ENCODE peak calls at places on chromosomes 16 and 17, in ten cellular contexts. One of them, this sample, is unnamed.

GRCh38 chr16:57964157-57964700 is 6.7 kb downstream of the CNGB1 start:
- DNase-seq in nephron progenitor cell: no peak
- DNase-seq in Panc1: no peak
- DNase-seq in mammary epithelial cell: no peak
- DNase-seq in stimulated activated naive B cell treated with anti-CD40 and anti-IgM and Interleukin-4, amounts not matched to agents 10 μg/mL and 1 μg/mL and 100 μg/mL, for 72 hours: no peak
- DNase-seq in HCEC 1CT: no peak
- DNase-seq in substantia nigra: no peak
- DNase-seq in SHP77: no peak
- DNase-seq in WERI-Rb-1: no peak
- DNase-seq in T-cell: no peak
- DNase-seq in this sample: no peak

GRCh38 chr16:20901441-20902112 is 1.0 kb downstream of the LYRM1 start:
- DNase-seq in HCEC 1CT: peak; percentile 54
- DNase-seq in substantia nigra: peak; percentile 57
- DNase-seq in nephron progenitor cell: peak; percentile 12
- DNase-seq in WERI-Rb-1: peak; percentile 20
- DNase-seq in Panc1: no peak
- DNase-seq in T-cell: no peak
- DNase-seq in stimulated activated naive B cell treated with anti-CD40 and anti-IgM and Interleukin-4, amounts not matched to agents 10 μg/mL and 1 μg/mL and 100 μg/mL, for 72 hours: peak; percentile 52
- DNase-seq in SHP77: peak; percentile 3
- DNase-seq in mammary epithelial cell: peak; percentile 75
- DNase-seq in this sample: no peak

GRCh38 chr17:27257031-27257357 is 36.9 kb upstream of the WSB1 start:
- DNase-seq in mammary epithelial cell: no peak
- DNase-seq in T-cell: no peak
- DNase-seq in nephron progenitor cell: no peak
- DNase-seq in stimulated activated naive B cell treated with anti-CD40 and anti-IgM and Interleukin-4, amounts not matched to agents 10 μg/mL and 1 μg/mL and 100 μg/mL, for 72 hours: no peak
- DNase-seq in WERI-Rb-1: no peak
- DNase-seq in SHP77: no peak
- DNase-seq in Panc1: no peak
- DNase-seq in substantia nigra: no peak
- DNase-seq in HCEC 1CT: no peak
- DNase-seq in this sample: no peak

GRCh38 chr16:2867987-2868789 is 10.2 kb upstream of the PRSS22 start:
- DNase-seq in WERI-Rb-1: peak; percentile 93
- DNase-seq in HCEC 1CT: peak; percentile 84
- DNase-seq in substantia nigra: peak; percentile 93
- DNase-seq in mammary epithelial cell: peak; percentile 90
- DNase-seq in Panc1: peak; percentile 84
- DNase-seq in SHP77: peak; percentile 90
- DNase-seq in T-cell: peak; percentile 89
- DNase-seq in nephron progenitor cell: peak; percentile 97
- DNase-seq in stimulated activated naive B cell treated with anti-CD40 and anti-IgM and Interleukin-4, amounts not matched to agents 10 μg/mL and 1 μg/mL and 100 μg/mL, for 72 hours: peak; percentile 96
- DNase-seq in this sample: peak; percentile 90

GRCh38 chr17:76079577-76080206 is 710 bp downstream of the ZACN start:
- DNase-seq in WERI-Rb-1: peak; percentile 55
- DNase-seq in T-cell: no peak
- DNase-seq in SHP77: no peak
- DNase-seq in mammary epithelial cell: no peak
- DNase-seq in stimulated activated naive B cell treated with anti-CD40 and anti-IgM and Interleukin-4, amounts not matched to agents 10 μg/mL and 1 μg/mL and 100 μg/mL, for 72 hours: no peak
- DNase-seq in Panc1: no peak
- DNase-seq in HCEC 1CT: no peak
- DNase-seq in substantia nigra: no peak
- DNase-seq in nephron progenitor cell: peak; percentile 39
- DNase-seq in this sample: no peak

GRCh38 chr16:64711026-64711425 is 410.8 kb downstream of the CDH11 start:
- DNase-seq in mammary epithelial cell: no peak
- DNase-seq in T-cell: no peak
- DNase-seq in nephron progenitor cell: no peak
- DNase-seq in substantia nigra: no peak
- DNase-seq in SHP77: no peak
- DNase-seq in Panc1: no peak
- DNase-seq in HCEC 1CT: no peak
- DNase-seq in WERI-Rb-1: no peak
- DNase-seq in stimulated activated naive B cell treated with anti-CD40 and anti-IgM and Interleukin-4, amounts not matched to agents 10 μg/mL and 1 μg/mL and 100 μg/mL, for 72 hours: no peak
- DNase-seq in this sample: no peak

GRCh38 chr16:53456625-53457024 is 22.4 kb downstream of the RBL2 start:
- DNase-seq in WERI-Rb-1: no peak
- DNase-seq in SHP77: no peak
- DNase-seq in substantia nigra: no peak
- DNase-seq in Panc1: no peak
- DNase-seq in HCEC 1CT: no peak
- DNase-seq in mammary epithelial cell: no peak
- DNase-seq in T-cell: no peak
- DNase-seq in stimulated activated naive B cell treated with anti-CD40 and anti-IgM and Interleukin-4, amounts not matched to agents 10 μg/mL and 1 μg/mL and 100 μg/mL, for 72 hours: no peak
- DNase-seq in nephron progenitor cell: no peak
- DNase-seq in this sample: no peak

GRCh38 chr16:13421726-13422125 is 498.2 kb upstream of the ERCC4 start:
- DNase-seq in HCEC 1CT: no peak
- DNase-seq in Panc1: no peak
- DNase-seq in mammary epithelial cell: peak; percentile 20
- DNase-seq in nephron progenitor cell: no peak
- DNase-seq in SHP77: no peak
- DNase-seq in T-cell: no peak
- DNase-seq in WERI-Rb-1: no peak
- DNase-seq in stimulated activated naive B cell treated with anti-CD40 and anti-IgM and Interleukin-4, amounts not matched to agents 10 μg/mL and 1 μg/mL and 100 μg/mL, for 72 hours: no peak
- DNase-seq in substantia nigra: no peak
- DNase-seq in this sample: no peak

GRCh38 chr17:41965694-41966375 is 760 bp upstream of the CNP start:
- DNase-seq in Panc1: peak; percentile 8
- DNase-seq in SHP77: peak; percentile 43
- DNase-seq in WERI-Rb-1: peak; percentile 97
- DNase-seq in stimulated activated naive B cell treated with anti-CD40 and anti-IgM and Interleukin-4, amounts not matched to agents 10 μg/mL and 1 μg/mL and 100 μg/mL, for 72 hours: peak; percentile 61
- DNase-seq in HCEC 1CT: peak; percentile 23
- DNase-seq in substantia nigra: peak; percentile 53
- DNase-seq in nephron progenitor cell: peak; percentile 56
- DNase-seq in T-cell: peak; percentile 23
- DNase-seq in mammary epithelial cell: peak; percentile 95
- DNase-seq in this sample: peak; percentile 58